ENCODE peak calls at places on chromosomes 6 and 20, in six cellular contexts. H, R, Y, P, F and I are unnamed samples.

GRCh38 chr20:56517641-56518040 is 6.9 kb upstream of the FAM209A start:
- DNase-seq in H (no peak), R (no peak), Y (no peak), P (no peak), F (no peak), I (no peak)

GRCh38 chr6:47044418-47044817 is 2.3 kb upstream of the ADGRF1 start:
- DNase-seq in H (peak), R (no peak), Y (no peak), P (no peak), F (no peak), I (no peak)

GRCh38 chr20:41508335-41508734 is 109.8 kb downstream of the CHD6 start:
- DNase-seq in H (no peak), R (no peak), Y (no peak), P (no peak), F (no peak), I (no peak)

GRCh38 chr6:161434921-161435411 is 161.1 kb upstream of the AGPAT4 start:
- DNase-seq in H (peak), R (no peak), Y (no peak), P (no peak), F (no peak), I (no peak)

GRCh38 chr6:2378891-2379652 is 133.7 kb upstream of the GMDS start:
- DNase-seq in H (peak), R (no peak), Y (no peak), P (no peak), F (peak), I (peak)

GRCh38 chr20:50794181-50794845 is 548 bp upstream of the BCAS4 start:
- DNase-seq in H (no peak), R (peak), Y (no peak), P (no peak), F (no peak), I (peak)

GRCh38 chr6:144351741-144352140 is 66.6 kb downstream of the UTRN start:
- DNase-seq in H (no peak), R (no peak), Y (no peak), P (no peak), F (no peak), I (no peak)

GRCh38 chr6:170243791-170244291 is 47.0 kb downstream of the DLL1 start:
- DNase-seq in H (no peak), R (no peak), Y (no peak), P (no peak), F (no peak), I (no peak)

GRCh38 chr6:145139451-145139850 is 595.9 kb downstream of the EPM2A start:
- DNase-seq in H (no peak), R (no peak), Y (no peak), P (no peak), F (no peak), I (no peak)

GRCh38 chr6:41023114-41023513 is 15.9 kb downstream of the UNC5CL start:
- DNase-seq in H (no peak), R (no peak), Y (no peak), P (no peak), F (no peak), I (no peak)

GRCh38 chr6:16759181-16759645 is 2.0 kb downstream of the ATXN1 start:
- DNase-seq in H (peak), R (no peak), Y (no peak), P (no peak), F (no peak), I (no peak)

GRCh38 chr6:14079433-14079832 is 38.1 kb upstream of the CD83 start:
- DNase-seq in H (peak), R (no peak), Y (no peak), P (no peak), F (no peak), I (peak)

GRCh38 chr6:149158076-149158475 is 159.4 kb upstream of the TAB2 start:
- DNase-seq in H (no peak), R (no peak), Y (no peak), P (no peak), F (no peak), I (no peak)

GRCh38 chr6:132202569-132202968 is 198.7 kb downstream of the MOXD1 start:
- DNase-seq in H (no peak), R (no peak), Y (no peak), P (no peak), F (no peak), I (no peak)

GRCh38 chr20:57432874-57433491 is 41.8 kb downstream of the RBM38 start:
- DNase-seq in H (peak), R (peak), Y (peak), P (peak), F (peak), I (peak)

GRCh38 chr20:10250902-10251301 is 32.3 kb downstream of the SNAP25 start:
- DNase-seq in H (no peak), R (no peak), Y (no peak), P (no peak), F (no peak), I (no peak)

GRCh38 chr6:143953922-143954321 is 54.1 kb downstream of the PLAGL1 start:
- DNase-seq in H (no peak), R (no peak), Y (no peak), P (no peak), F (no peak), I (no peak)

GRCh38 chr6:42396720-42397119 is 55.0 kb downstream of the TRERF1 start:
- DNase-seq in H (no peak), R (no peak), Y (no peak), P (no peak), F (no peak), I (peak)

GRCh38 chr6:33217246-33217645 is 8.9 kb downstream of the RING1 start:
- DNase-seq in H (peak), R (no peak), Y (no peak), P (no peak), F (no peak), I (no peak)

GRCh38 chr20:10761786-10762185 is 88.0 kb upstream of the JAG1 start:
- DNase-seq in H (no peak), R (no peak), Y (no peak), P (no peak), F (no peak), I (no peak)

GRCh38 chr6:42527204-42527603 is 36.6 kb upstream of the UBR2 start:
- DNase-seq in H (no peak), R (no peak), Y (no peak), P (no peak), F (no peak), I (no peak)

GRCh38 chr6:4491501-4492260 is 284.5 kb upstream of the CDYL start:
- DNase-seq in H (peak), R (no peak), Y (no peak), P (no peak), F (no peak), I (no peak)

GRCh38 chr6:2693191-2693590 is 57.5 kb downstream of the MYLK4 start:
- DNase-seq in H (no peak), R (no peak), Y (no peak), P (no peak), F (no peak), I (no peak)

GRCh38 chr20:31920275-31920855 is 31.5 kb downstream of the PDRG1 start:
- DNase-seq in H (no peak), R (no peak), Y (no peak), P (no peak), F (no peak), I (no peak)

GRCh38 chr6:112682088-112682487 is 335.0 kb downstream of the RFPL4B start:
- DNase-seq in H (no peak), R (no peak), Y (no peak), P (no peak), F (no peak), I (no peak)

GRCh38 chr6:112683106-112683505 is 336.0 kb downstream of the RFPL4B start:
- DNase-seq in H (peak), R (no peak), Y (no peak), P (no peak), F (no peak), I (no peak)

GRCh38 chr6:112683926-112684325 is 336.8 kb downstream of the RFPL4B start:
- DNase-seq in H (peak), R (no peak), Y (no peak), P (no peak), F (no peak), I (no peak)

DNA sequence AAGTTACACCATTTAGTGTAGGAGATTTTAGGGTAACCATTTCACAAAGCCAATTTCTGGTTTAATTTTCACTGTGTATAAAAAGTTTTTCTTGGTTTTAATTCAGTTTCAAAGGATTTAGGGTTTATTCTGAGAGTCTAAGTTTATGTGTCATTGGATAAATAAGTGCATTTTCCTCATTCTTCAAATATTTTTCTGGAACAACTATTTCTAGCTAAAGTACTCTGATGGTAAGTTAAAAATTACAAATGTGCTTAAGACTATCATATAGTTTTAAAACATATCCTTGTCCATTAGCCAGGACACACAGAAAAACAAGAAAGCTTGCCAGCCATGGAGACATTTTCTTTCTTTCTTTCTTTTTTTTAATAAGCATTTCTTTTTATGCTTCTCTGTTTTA is 332.9 kb downstream of the RFPL4B start:
- DNase-seq in H (no peak), R (no peak), Y (no peak), P (no peak), F (no peak), I (no peak)
- TF ChIP-seq CTCF in H (no peak), R (no peak), Y (no peak), P (no peak), F (no peak), I (no peak)

DNA sequence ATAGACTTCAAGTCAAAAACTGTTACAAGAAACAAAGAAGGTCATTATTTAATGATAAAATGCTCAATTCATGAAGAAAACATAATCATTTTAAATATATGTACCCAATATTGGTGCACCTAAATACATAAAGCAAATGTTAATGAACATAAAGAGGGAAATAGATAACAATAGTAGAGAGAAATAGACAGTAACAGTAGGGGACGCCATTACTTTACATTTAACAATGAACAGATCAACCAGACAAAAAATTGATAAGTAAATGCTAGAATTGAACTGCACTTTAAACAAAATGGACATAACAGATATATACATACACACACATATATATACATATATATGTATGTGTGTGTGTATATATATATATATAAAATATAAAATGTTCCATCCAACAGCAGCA is 37.4 kb downstream of the IL22RA2 start:
- DNase-seq in H (no peak), R (no peak), Y (no peak), P (no peak), F (no peak), I (no peak)
- TF ChIP-seq CTCF in H (peak), R (peak), Y (no peak), P (no peak), F (no peak), I (no peak)

DNA sequence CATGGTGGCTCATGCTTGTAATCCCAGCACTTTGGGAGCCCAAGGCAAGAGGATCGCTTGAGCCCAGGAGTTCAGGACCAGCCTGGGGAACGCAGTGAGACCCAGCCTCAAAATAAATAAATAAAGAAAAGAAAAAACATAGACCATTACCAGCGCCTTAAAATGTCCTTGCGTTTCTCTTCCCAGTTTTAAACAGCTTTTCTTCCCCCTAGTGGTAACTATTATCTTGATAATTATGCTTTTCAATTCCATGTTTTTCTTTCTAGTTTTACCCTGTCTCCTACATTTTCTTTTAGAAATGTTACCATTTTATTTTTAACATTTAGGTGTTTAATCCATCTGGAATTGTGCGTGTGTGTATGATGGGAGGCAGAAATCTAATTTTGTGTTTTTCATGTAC is 24.4 kb downstream of the DNAH8 start:
- DNase-seq in H (no peak), R (no peak), Y (no peak), P (no peak), F (no peak), I (no peak)
- TF ChIP-seq CTCF in H (peak), R (peak), Y (no peak), P (no peak), F (no peak), I (peak)

GRCh38 chr6:54802775-54803631 is 43.6 kb upstream of the FAM83B start:
- DNase-seq in H (peak), R (no peak), Y (no peak), P (no peak), F (no peak), I (no peak)
- TF ChIP-seq CTCF in H (no peak), R (no peak), Y (no peak), P (no peak), F (no peak), I (no peak)

GRCh38 chr6:109457596-109457996 is 2.0 kb upstream of the MICAL1 start:
- DNase-seq in H (no peak), R (no peak), Y (no peak), P (no peak), F (no peak), I (no peak)

GRCh38 chr6:109458774-109459531 is 3.4 kb upstream of the MICAL1 start:
- DNase-seq in H (no peak), R (no peak), Y (no peak), P (no peak), F (peak), I (peak)

GRCh38 chr6:109460161-109460830 is 4.7 kb upstream of the MICAL1 start:
- DNase-seq in H (no peak), R (no peak), Y (no peak), P (no peak), F (no peak), I (no peak)

GRCh38 chr6:109465772-109466171 is 10.2 kb upstream of the MICAL1 start:
- DNase-seq in H (no peak), R (no peak), Y (no peak), P (no peak), F (no peak), I (no peak)

DNA sequence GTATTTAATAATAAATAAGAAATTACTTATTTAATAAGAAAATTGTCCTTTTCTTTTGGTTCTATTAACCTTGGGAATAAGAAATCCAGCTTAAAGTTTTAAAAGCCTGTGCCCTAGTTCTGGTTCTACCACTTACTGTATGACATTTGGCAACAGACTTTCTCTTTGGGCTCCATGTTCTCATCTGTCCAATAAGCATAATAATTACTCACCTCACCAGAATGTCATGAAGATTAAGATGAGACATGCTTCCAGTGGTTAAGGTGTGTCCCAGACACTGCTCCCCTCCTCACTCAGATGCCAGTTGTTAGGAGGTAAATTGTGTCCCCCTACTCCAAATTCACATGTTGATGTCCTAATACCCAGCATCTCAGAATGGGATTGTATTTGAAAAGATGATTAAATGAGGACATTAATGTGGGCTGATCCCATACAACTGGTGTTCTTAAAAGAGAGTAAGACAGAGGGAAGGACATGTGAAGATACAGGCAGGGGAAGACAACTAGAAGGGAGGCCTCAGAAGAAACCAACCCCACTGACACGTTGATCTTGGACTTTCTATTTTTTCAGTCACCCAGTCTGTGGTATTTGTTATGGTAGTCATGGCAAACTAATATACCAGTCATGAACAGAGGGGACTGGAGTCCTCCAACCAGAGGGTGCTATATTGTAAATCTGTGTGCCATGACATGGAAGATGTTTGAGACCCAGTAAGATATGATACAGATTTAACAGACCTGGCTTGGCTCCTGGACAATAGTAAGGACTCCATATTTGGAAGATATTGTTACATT is 6.4 kb upstream of the MICAL1 start:
- DNase-seq in H (peak), R (no peak), Y (no peak), P (no peak), F (no peak), I (no peak)
- TF ChIP-seq CTCF in H (no peak), R (no peak), Y (no peak), P (no peak), F (no peak), I (no peak)

GRCh38 chr6:166306378-166307081 is 1.7 kb downstream of the PRR18 start:
- DNase-seq in H (no peak), R (no peak), Y (no peak), P (no peak), F (no peak), I (no peak)

GRCh38 chr6:166307082-166307980 is 861 bp downstream of the PRR18 start:
- DNase-seq in H (no peak), R (no peak), Y (peak), P (peak), F (peak), I (no peak)

GRCh38 chr6:166301611-166302529 is 6.3 kb downstream of the PRR18 start:
- DNase-seq in H (peak), R (no peak), Y (no peak), P (no peak), F (no peak), I (no peak)

GRCh38 chr6:166305562-166306117 is 2.6 kb downstream of the PRR18 start:
- DNase-seq in H (no peak), R (no peak), Y (no peak), P (no peak), F (no peak), I (no peak)

DNA sequence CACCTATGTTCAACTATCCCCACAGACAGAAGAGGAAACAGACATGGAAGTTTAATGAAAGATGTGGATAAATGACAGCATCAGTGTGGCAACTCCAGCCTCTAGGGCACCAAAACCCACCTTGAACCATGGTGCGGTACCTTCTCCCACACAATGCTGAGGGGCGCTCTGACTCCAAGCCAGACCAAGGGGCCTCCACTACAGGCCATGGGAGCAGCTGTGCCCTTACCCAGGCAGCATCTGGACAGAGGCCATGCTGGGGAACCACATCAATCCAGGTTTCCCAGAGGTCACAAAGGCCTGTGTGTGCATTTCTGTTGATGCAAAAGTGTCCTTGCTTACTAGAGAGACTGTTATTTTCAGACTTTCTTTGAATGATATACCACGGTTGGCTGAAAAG is 4.1 kb downstream of the PRR18 start:
- DNase-seq in H (no peak), R (no peak), Y (no peak), P (no peak), F (no peak), I (no peak)
- TF ChIP-seq CTCF in H (no peak), R (no peak), Y (no peak), P (no peak), F (no peak), I (no peak)

GRCh38 chr6:6712258-6712978 is 123.9 kb downstream of the LY86 start:
- DNase-seq in H (peak), R (no peak), Y (no peak), P (peak), F (no peak), I (no peak)
- TF ChIP-seq CTCF in H (peak), R (no peak), Y (no peak), P (no peak), F (peak), I (no peak)

GRCh38 chr20:44092551-44093248 is 94.3 kb downstream of the JPH2 start:
- DNase-seq in H (peak), R (no peak), Y (no peak), P (no peak), F (no peak), I (peak)
- TF ChIP-seq CTCF in H (peak), R (peak), Y (peak), P (peak), F (peak), I (peak)